ENCODE peak calls at places on chromosomes 7 and 10, in nine cellular contexts. F is pancreas; P is colonic mucosa; L is heart left ventricle; I is CD4-positive, CD25-positive, alpha-beta regulatory T cell; E is spleen; S is HAP-1; C is small intestine; M is cardiac fibroblast. A is an unnamed sample.

GRCh38 chr10:13776861-13777301 is 190.1 kb downstream of the PRPF18 start:
- DNase-seq in I (no peak), C (no peak), M (peak), P (no peak), S (no peak), F (no peak), E (no peak), L (no peak), A (no peak)

GRCh38 chr10:115082521-115082920 is 10.6 kb upstream of the ATRNL1 start:
- DNase-seq in I (no peak), L (no peak), E (no peak), P (no peak), F (no peak), M (peak), S (no peak), C (no peak), A (no peak)

GRCh38 chr10:30911303-30911863 is 120.3 kb downstream of the ZNF438 start:
- DNase-seq in S (no peak), F (no peak), M (no peak), E (no peak), I (no peak), P (no peak), L (no peak), C (no peak), A (no peak)

GRCh38 chr10:18829259-18829658 is 170.0 kb downstream of the ARL5B start:
- DNase-seq in C (no peak), L (no peak), M (no peak), E (no peak), I (no peak), F (no peak), S (no peak), P (no peak), A (no peak)

GRCh38 chr7:21368317-21368716 is 59.6 kb upstream of the SP4 start:
- DNase-seq in E (no peak), F (no peak), P (no peak), M (no peak), L (no peak), S (no peak), C (no peak), I (no peak), A (no peak)

GRCh38 chr10:126538439-126539140 is 131.9 kb downstream of the C10orf90 start:
- DNase-seq in M (no peak), C (no peak), L (no peak), P (no peak), S (no peak), E (no peak), F (no peak), I (no peak), A (no peak)

GRCh38 chr10:13839430-13839986 is 252.7 kb downstream of the PRPF18 start:
- DNase-seq in L (peak), E (no peak), F (no peak), C (no peak), S (no peak), P (no peak), M (peak), I (no peak), A (peak)

GRCh38 chr10:45354261-45354660 is 19.8 kb upstream of the ALOX5 start:
- DNase-seq in C (no peak), I (no peak), P (peak), S (no peak), M (peak), E (no peak), L (no peak), F (no peak), A (no peak)

GRCh38 chr7:137880432-137880831 is 33.7 kb upstream of the DGKI start:
- DNase-seq in C (no peak), P (no peak), I (no peak), E (no peak), S (no peak), M (peak), F (no peak), L (no peak), A (peak)

GRCh38 chr10:96395931-96396877 is 37.4 kb upstream of the OPALIN start:
- DNase-seq in L (peak), F (peak), S (peak), C (peak), P (peak), M (peak), E (peak), I (peak), A (no peak)

GRCh38 chr10:99851825-99852224 is 69.4 kb downstream of the ABCC2 start:
- DNase-seq in F (no peak), I (no peak), P (no peak), S (no peak), C (no peak), M (no peak), E (no peak), L (no peak), A (no peak)

GRCh38 chr10:86535057-86535882 is 13.7 kb upstream of the WAPL start:
- DNase-seq in I (peak), S (no peak), F (peak), E (peak), C (peak), M (peak), L (peak), P (peak), A (no peak)

GRCh38 chr10:13331641-13332040 is 16.5 kb downstream of the SEPHS1 start:
- DNase-seq in I (no peak), E (no peak), S (no peak), M (no peak), F (no peak), C (no peak), L (no peak), P (no peak), A (no peak)

GRCh38 chr7:91657386-91658120 is 222.9 kb downstream of the MTERF1 start:
- DNase-seq in S (peak), E (no peak), I (no peak), C (no peak), L (no peak), M (peak), F (no peak), P (no peak), A (peak)

GRCh38 chr10:76302936-76303656 is 871.7 kb downstream of the LRMDA start:
- DNase-seq in P (no peak), F (no peak), I (no peak), M (peak), L (no peak), C (no peak), S (no peak), E (no peak), A (no peak)

GRCh38 chr7:55651057-55651456 is 78.8 kb upstream of the VOPP1 start:
- DNase-seq in P (no peak), S (no peak), E (no peak), I (no peak), C (no peak), F (no peak), M (no peak), L (no peak), A (no peak)

GRCh38 chr10:6671976-6672375 is 91.9 kb upstream of the PRKCQ start:
- DNase-seq in C (no peak), P (no peak), F (no peak), E (no peak), S (no peak), I (no peak), M (no peak), L (no peak), A (peak)

GRCh38 chr10:71830726-71831125 is 20.3 kb downstream of the PSAP start:
- DNase-seq in S (no peak), F (no peak), I (no peak), P (no peak), M (no peak), E (no peak), L (no peak), C (no peak), A (no peak)

GRCh38 chr7:11665381-11665780 is 166.6 kb downstream of the THSD7A start:
- DNase-seq in F (no peak), M (no peak), I (no peak), P (no peak), C (no peak), S (no peak), E (no peak), L (no peak), A (no peak)

GRCh38 chr7:82729172-82730030 is 285.8 kb upstream of the CACNA2D1 start:
- DNase-seq in F (no peak), I (peak), S (peak), M (peak), C (peak), L (no peak), E (no peak), P (no peak), A (no peak)

GRCh38 chr10:89278034-89278535 is 23.8 kb upstream of the IFIT2 start:
- DNase-seq in C (peak), F (no peak), L (no peak), I (no peak), P (peak), M (peak), E (no peak), S (no peak), A (peak)

GRCh38 chr10:131231965-131232541 is 79.5 kb downstream of the TCERG1L start:
- DNase-seq in I (no peak), P (no peak), E (peak), C (no peak), L (peak), F (no peak), S (no peak), M (no peak), A (no peak)

GRCh38 chr10:21593986-21594385 is 60.0 kb downstream of the MLLT10 start:
- DNase-seq in P (no peak), C (no peak), F (no peak), L (no peak), I (no peak), E (no peak), S (no peak), M (no peak), A (no peak)

GRCh38 chr7:103810112-103810744 is 179.2 kb downstream of the RELN start:
- DNase-seq in I (no peak), M (peak), P (no peak), L (no peak), E (no peak), S (no peak), F (no peak), C (peak), A (no peak)

GRCh38 chr10:106560925-106561640 is 603.4 kb downstream of the SORCS1 start:
- DNase-seq in L (no peak), S (no peak), I (no peak), C (no peak), F (no peak), P (no peak), M (peak), E (no peak), A (peak)

GRCh38 chr7:6271091-6271658 is 1.2 kb downstream of the CYTH3 start:
- DNase-seq in I (peak), F (peak), M (peak), E (peak), C (peak), L (no peak), S (peak), P (peak), A (no peak)

GRCh38 chr7:151001546-151001945 is 10.7 kb downstream of the NOS3 start:
- DNase-seq in L (peak), M (no peak), I (no peak), C (no peak), E (no peak), S (no peak), F (no peak), P (no peak), A (no peak)

GRCh38 chr7:126541416-126541815 is 711.3 kb downstream of the GRM8 start:
- DNase-seq in F (no peak), C (no peak), L (no peak), M (no peak), I (no peak), P (no peak), S (no peak), E (no peak), A (no peak)

GRCh38 chr10:84613336-84614021 is 285.1 kb downstream of the CCSER2 start:
- DNase-seq in E (no peak), M (peak), S (peak), I (peak), F (no peak), L (no peak), C (peak), P (no peak), A (no peak)

GRCh38 chr7:2959343-2959680 is 84.4 kb downstream of the CARD11 start:
- DNase-seq in M (no peak), E (no peak), C (no peak), P (no peak), I (no peak), F (no peak), L (no peak), S (no peak), A (no peak)

GRCh38 chr7:157009170-157009777 is 1.2 kb downstream of the MNX1 start:
- DNase-seq in I (no peak), C (peak), S (no peak), M (no peak), F (no peak), L (no peak), E (peak), P (peak), A (no peak)

GRCh38 chr7:2886900-2887299 is 42.8 kb upstream of the GNA12 start:
- DNase-seq in S (peak), C (peak), F (peak), M (peak), E (no peak), I (peak), L (no peak), P (peak), A (peak)

GRCh38 chr10:50653142-50653541 is 29.4 kb upstream of the SGMS1 start:
- DNase-seq in L (no peak), F (no peak), S (no peak), C (peak), M (peak), E (no peak), P (no peak), I (peak), A (no peak)

GRCh38 chr7:18109762-18110161 is 82.1 kb upstream of the PRPS1L1 start:
- DNase-seq in C (no peak), S (no peak), P (no peak), E (no peak), L (no peak), M (no peak), I (no peak), F (no peak), A (no peak)

GRCh38 chr10:86065711-86066251 is 300.8 kb downstream of the GRID1 start:
- DNase-seq in C (no peak), I (no peak), E (peak), S (peak), P (no peak), F (no peak), M (no peak), L (no peak), A (no peak)

GRCh38 chr10:131902211-131902610 is 1.4 kb downstream of the PPP2R2D start:
- DNase-seq in M (no peak), I (no peak), P (no peak), E (peak), S (peak), L (no peak), C (no peak), F (no peak), A (no peak)

GRCh38 chr7:106717997-106718871 is 57.3 kb upstream of the CCDC71L start:
- DNase-seq in F (no peak), L (no peak), P (peak), M (peak), S (peak), C (peak), E (no peak), I (peak), A (peak)

GRCh38 chr7:106717254-106717996 is 56.5 kb upstream of the CCDC71L start:
- DNase-seq in F (no peak), S (no peak), E (no peak), M (peak), C (no peak), I (no peak), L (no peak), P (no peak), A (no peak)

GRCh38 chr7:106720641-106721040 is 59.7 kb upstream of the CCDC71L start:
- DNase-seq in C (no peak), F (no peak), I (no peak), L (no peak), M (no peak), S (no peak), P (no peak), E (no peak), A (no peak)

DNA sequence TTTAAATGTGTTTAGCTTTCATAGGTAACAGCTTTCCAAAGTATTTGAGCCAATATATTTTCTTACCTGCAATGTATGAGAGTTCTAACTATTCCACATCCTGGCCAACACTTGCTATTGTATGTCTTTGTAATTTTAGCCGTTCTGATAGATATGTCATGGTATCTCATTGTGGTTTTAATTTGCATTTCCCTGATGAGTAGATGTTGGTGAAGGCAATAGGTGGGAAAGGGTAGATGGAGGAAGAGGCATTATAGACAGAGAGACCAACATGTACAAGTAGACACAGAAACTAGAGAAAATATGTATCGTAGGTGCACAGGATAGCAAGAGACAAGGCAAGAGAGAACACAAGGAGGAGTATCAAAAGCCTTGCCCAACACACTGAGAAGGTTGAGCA is 54.8 kb upstream of the CCDC71L start:
- DNase-seq in P (no peak), L (no peak), E (no peak), M (no peak), I (no peak), C (no peak), S (no peak), F (no peak), A (no peak)
- H3K4me3 ChIP-seq in P (no peak), L (no peak), E (no peak), M (no peak), I (no peak), C (no peak), S (no peak), F (no peak), A (no peak)

GRCh38 chr7:141073641-141074161 is at the start of gene TMEM178B:
- DNase-seq in C (no peak), F (no peak), M (no peak), L (peak), E (no peak), S (peak), I (peak), P (no peak), A (no peak)

GRCh38 chr7:141073173-141073640 is 657 bp upstream of the TMEM178B start:
- DNase-seq in P (no peak), C (no peak), I (peak), E (no peak), M (peak), F (peak), S (peak), L (peak), A (peak)

GRCh38 chr7:141074997-141075396 is 1.1 kb downstream of the TMEM178B start:
- DNase-seq in C (no peak), F (no peak), E (no peak), S (no peak), P (no peak), M (no peak), L (no peak), I (no peak), A (no peak)

GRCh38 chr7:141072548-141073172 is 1.2 kb upstream of the TMEM178B start:
- DNase-seq in C (no peak), P (no peak), M (peak), F (peak), S (peak), I (peak), L (peak), E (no peak), A (peak)

DNA sequence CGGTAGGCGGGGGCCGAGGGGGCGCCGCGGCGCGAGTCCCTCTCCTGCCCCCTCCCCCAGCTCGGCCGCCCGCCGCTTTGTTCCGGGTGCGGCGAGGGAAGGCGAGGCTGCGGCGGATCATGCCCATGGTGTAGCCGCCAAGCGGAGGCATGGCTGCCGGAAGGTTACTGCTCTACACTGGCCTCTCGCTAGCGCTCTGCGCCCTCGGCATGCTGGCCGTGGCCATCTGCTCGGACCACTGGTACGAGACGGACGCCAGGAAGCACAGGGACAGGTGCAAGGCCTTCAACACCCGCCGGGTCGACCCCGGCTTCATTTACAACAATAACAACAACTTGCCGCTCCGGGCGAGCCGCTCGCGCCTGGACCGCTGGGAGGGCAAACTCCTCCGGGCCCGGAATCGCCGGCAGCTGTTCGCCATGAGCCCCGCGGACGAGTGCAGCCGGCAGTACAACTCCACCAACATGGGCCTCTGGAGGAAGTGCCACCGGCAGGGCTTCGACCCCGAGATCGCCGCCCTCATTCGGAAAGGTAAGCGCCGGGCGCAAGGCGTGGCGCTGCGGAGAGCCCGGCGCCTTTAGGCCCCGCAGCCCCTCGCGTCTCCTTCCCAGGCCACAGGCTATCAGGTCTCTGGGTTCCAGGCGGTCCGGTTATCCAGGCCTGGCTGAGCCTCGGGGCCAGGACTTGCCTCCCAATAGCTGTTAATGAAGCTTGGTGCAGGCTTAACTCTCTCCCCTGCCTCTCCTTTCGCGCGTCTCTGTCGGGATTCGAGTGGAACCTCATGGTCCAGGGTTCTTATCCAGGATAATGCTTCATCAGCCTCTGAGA is 512 bp downstream of the TMEM178B start:
- DNase-seq in F (peak), C (no peak), I (peak), S (peak), E (no peak), L (peak), M (peak), P (no peak), A (no peak)
- H3K4me3 ChIP-seq in F (peak), C (peak), I (peak), S (peak), E (peak), L (peak), M (peak), P (peak), A (peak)

DNA sequence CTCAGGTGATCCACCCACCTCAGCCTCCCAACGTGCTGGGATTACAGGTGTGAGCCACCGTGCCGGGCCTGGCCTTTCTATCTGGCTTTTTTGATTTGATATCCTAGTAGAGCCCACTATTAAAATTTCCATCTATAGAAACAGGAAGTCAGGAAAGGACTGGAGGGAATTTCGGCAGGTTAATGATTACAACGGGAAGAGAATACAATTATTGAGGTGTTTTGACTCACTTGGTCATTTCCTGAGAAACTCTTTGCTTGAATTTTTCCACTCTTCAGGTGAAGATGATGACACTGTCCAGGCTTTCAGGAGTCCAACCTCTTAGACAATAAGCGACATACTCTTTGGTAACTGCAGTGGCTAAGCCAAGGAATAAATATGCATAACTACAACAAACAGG is 1.1 kb upstream of the MKLN1 start:
- DNase-seq in P (no peak), E (no peak), I (no peak), S (no peak), M (no peak), L (no peak), C (peak), F (no peak), A (no peak)
- H3K4me3 ChIP-seq in P (peak), E (peak), I (peak), S (no peak), M (no peak), L (peak), C (peak), F (peak), A (no peak)

DNA sequence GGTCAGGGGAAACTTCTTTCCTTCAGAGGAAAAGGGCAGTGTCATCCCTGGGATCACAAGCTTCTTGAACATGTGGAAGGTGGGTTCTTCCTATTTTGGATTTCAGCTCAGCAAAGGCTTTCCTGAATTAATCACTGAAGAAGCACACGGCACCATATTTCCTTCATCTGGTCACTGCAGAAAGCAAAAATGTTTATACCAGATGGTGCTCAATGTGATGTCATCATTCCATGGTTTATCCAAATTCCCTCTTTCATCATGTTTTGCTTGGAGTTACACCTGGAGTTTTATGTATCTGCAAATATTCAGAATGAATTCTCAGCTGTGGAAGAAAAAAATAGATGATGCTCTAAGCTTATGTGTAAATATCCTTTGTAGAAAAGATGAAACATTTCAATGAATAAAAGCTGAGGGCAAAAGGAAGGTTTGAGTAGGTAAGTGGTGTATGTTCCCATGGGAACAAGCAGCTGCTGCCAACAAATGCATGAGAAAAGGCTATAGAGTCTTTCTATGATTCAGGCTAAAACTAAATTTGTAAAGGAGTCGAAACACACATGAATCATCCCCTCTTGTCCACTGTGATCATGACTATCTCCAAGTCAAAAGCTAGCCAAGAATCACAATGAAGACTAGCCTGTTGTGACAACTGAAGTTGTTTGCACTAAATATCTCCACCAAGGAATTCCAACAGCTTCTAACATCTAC is 26.9 kb upstream of the BPGM start:
- DNase-seq in L (no peak), S (no peak), M (peak), E (no peak), I (no peak), F (no peak), C (no peak), P (no peak), A (peak)
- H3K4me3 ChIP-seq in L (no peak), S (no peak), M (no peak), E (no peak), I (no peak), F (no peak), C (no peak), P (no peak), A (no peak)

A was measured in skeletal muscle cell.